ENCODE peak calls at places on chromosomes 5 and 9, in nine cellular contexts. One of them, this sample, is unnamed.

GRCh38 chr9:98774746-98775145 is 21.6 kb downstream of the ANKS6 start:
- DNase-seq in lower lobe of right lung: no peak
- DNase-seq in GM12865: no peak
- DNase-seq in AG09309: no peak
- DNase-seq in A673: no peak
- DNase-seq in Peyer's patch: no peak
- DNase-seq in hepatocyte: no peak
- DNase-seq in heart right ventricle: no peak
- DNase-seq in cardiac fibroblast: peak; percentile 16
- DNase-seq in this sample: peak; percentile 43

GRCh38 chr5:2038337-2039179 is 155.8 kb upstream of the IRX4 start:
- DNase-seq in heart right ventricle: peak; percentile 24
- DNase-seq in hepatocyte: peak; percentile 81
- DNase-seq in lower lobe of right lung: peak; percentile 79
- DNase-seq in cardiac fibroblast: peak; percentile 46
- DNase-seq in A673: peak; percentile 31
- DNase-seq in Peyer's patch: peak; percentile 21
- DNase-seq in AG09309: no peak
- DNase-seq in GM12865: peak; percentile 57
- DNase-seq in this sample: peak; percentile 50

GRCh38 chr9:35191105-35191504 is 29.3 kb downstream of the UNC13B start:
- DNase-seq in lower lobe of right lung: no peak
- DNase-seq in GM12865: no peak
- DNase-seq in hepatocyte: no peak
- DNase-seq in AG09309: no peak
- DNase-seq in heart right ventricle: no peak
- DNase-seq in cardiac fibroblast: no peak
- DNase-seq in A673: no peak
- DNase-seq in Peyer's patch: no peak
- DNase-seq in this sample: no peak

GRCh38 chr5:137233726-137234125 is 265.4 kb downstream of the SPOCK1 start:
- DNase-seq in cardiac fibroblast: no peak
- DNase-seq in AG09309: no peak
- DNase-seq in hepatocyte: no peak
- DNase-seq in A673: no peak
- DNase-seq in GM12865: no peak
- DNase-seq in Peyer's patch: no peak
- DNase-seq in lower lobe of right lung: no peak
- DNase-seq in heart right ventricle: no peak
- DNase-seq in this sample: no peak

GRCh38 chr5:116145416-116145815 is 60.6 kb downstream of the COMMD10 start:
- DNase-seq in Peyer's patch: no peak
- DNase-seq in AG09309: no peak
- DNase-seq in cardiac fibroblast: no peak
- DNase-seq in GM12865: no peak
- DNase-seq in A673: no peak
- DNase-seq in heart right ventricle: no peak
- DNase-seq in lower lobe of right lung: no peak
- DNase-seq in hepatocyte: no peak
- DNase-seq in this sample: no peak

GRCh38 chr9:34499101-34499500 is 23.7 kb downstream of the ENHO start:
- DNase-seq in AG09309: no peak
- DNase-seq in Peyer's patch: no peak
- DNase-seq in cardiac fibroblast: no peak
- DNase-seq in lower lobe of right lung: no peak
- DNase-seq in GM12865: no peak
- DNase-seq in A673: no peak
- DNase-seq in heart right ventricle: no peak
- DNase-seq in hepatocyte: no peak
- DNase-seq in this sample: no peak

GRCh38 chr5:43041669-43042175 is 1.6 kb upstream of the ANXA2R start:
- DNase-seq in hepatocyte: peak; percentile 73
- DNase-seq in AG09309: no peak
- DNase-seq in GM12865: peak; percentile 81
- DNase-seq in heart right ventricle: peak; percentile 69
- DNase-seq in lower lobe of right lung: peak; percentile 79
- DNase-seq in Peyer's patch: peak; percentile 65
- DNase-seq in A673: peak; percentile 82
- DNase-seq in cardiac fibroblast: peak; percentile 86
- DNase-seq in this sample: peak; percentile 89

GRCh38 chr5:176413255-176413565 is 3.1 kb downstream of the CLTB start:
- DNase-seq in cardiac fibroblast: peak; percentile 48
- DNase-seq in AG09309: no peak
- DNase-seq in heart right ventricle: no peak
- DNase-seq in lower lobe of right lung: no peak
- DNase-seq in A673: no peak
- DNase-seq in hepatocyte: no peak
- DNase-seq in Peyer's patch: no peak
- DNase-seq in GM12865: no peak
- DNase-seq in this sample: peak; percentile 76

GRCh38 chr5:52987711-52988329 is 1.3 kb upstream of the ITGA2 start:
- DNase-seq in GM12865: no peak
- DNase-seq in Peyer's patch: no peak
- DNase-seq in lower lobe of right lung: no peak
- DNase-seq in A673: no peak
- DNase-seq in cardiac fibroblast: peak; percentile 27
- DNase-seq in heart right ventricle: no peak
- DNase-seq in hepatocyte: peak; percentile 69
- DNase-seq in AG09309: no peak
- DNase-seq in this sample: peak; percentile 35

GRCh38 chr5:150631326-150631701 is 9.1 kb upstream of the SYNPO start:
- DNase-seq in lower lobe of right lung: no peak
- DNase-seq in cardiac fibroblast: no peak
- DNase-seq in hepatocyte: no peak
- DNase-seq in A673: no peak
- DNase-seq in heart right ventricle: no peak
- DNase-seq in GM12865: no peak
- DNase-seq in Peyer's patch: no peak
- DNase-seq in AG09309: no peak
- DNase-seq in this sample: no peak

GRCh38 chr9:35696520-35697215 is 6.9 kb upstream of the TPM2 start:
- DNase-seq in heart right ventricle: peak; percentile 47
- DNase-seq in cardiac fibroblast: peak; percentile 62
- DNase-seq in hepatocyte: peak; percentile 74
- DNase-seq in A673: peak; percentile 45
- DNase-seq in AG09309: no peak
- DNase-seq in GM12865: peak; percentile 75
- DNase-seq in lower lobe of right lung: peak; percentile 61
- DNase-seq in Peyer's patch: peak; percentile 65
- DNase-seq in this sample: peak; percentile 70

GRCh38 chr9:32427111-32427873 is 42.8 kb downstream of the ACO1 start:
- DNase-seq in A673: no peak
- DNase-seq in GM12865: no peak
- DNase-seq in lower lobe of right lung: no peak
- DNase-seq in Peyer's patch: no peak
- DNase-seq in cardiac fibroblast: peak; percentile 51
- DNase-seq in hepatocyte: peak; percentile 31
- DNase-seq in AG09309: no peak
- DNase-seq in heart right ventricle: no peak
- DNase-seq in this sample: peak; percentile 53

GRCh38 chr5:17374973-17375844 is 122.8 kb upstream of the TAF11L2 start:
- DNase-seq in A673: no peak
- DNase-seq in AG09309: no peak
- DNase-seq in heart right ventricle: no peak
- DNase-seq in cardiac fibroblast: peak; percentile 16
- DNase-seq in lower lobe of right lung: no peak
- DNase-seq in Peyer's patch: no peak
- DNase-seq in hepatocyte: peak; percentile 66
- DNase-seq in GM12865: no peak
- DNase-seq in this sample: no peak

GRCh38 chr9:87063883-87064282 is 116.6 kb upstream of the GAS1 start:
- DNase-seq in heart right ventricle: no peak
- DNase-seq in cardiac fibroblast: peak; percentile 88
- DNase-seq in GM12865: no peak
- DNase-seq in Peyer's patch: no peak
- DNase-seq in lower lobe of right lung: no peak
- DNase-seq in AG09309: peak; percentile 73
- DNase-seq in A673: no peak
- DNase-seq in hepatocyte: no peak
- DNase-seq in this sample: peak; percentile 76

GRCh38 chr9:113011911-113012381 is at the start of gene ZNF883:
- DNase-seq in heart right ventricle: peak; percentile 61
- DNase-seq in A673: peak; percentile 78
- DNase-seq in GM12865: no peak
- DNase-seq in lower lobe of right lung: peak; percentile 65
- DNase-seq in AG09309: no peak
- DNase-seq in hepatocyte: peak; percentile 72
- DNase-seq in Peyer's patch: no peak
- DNase-seq in cardiac fibroblast: peak; percentile 84
- DNase-seq in this sample: peak; percentile 60

DNA sequence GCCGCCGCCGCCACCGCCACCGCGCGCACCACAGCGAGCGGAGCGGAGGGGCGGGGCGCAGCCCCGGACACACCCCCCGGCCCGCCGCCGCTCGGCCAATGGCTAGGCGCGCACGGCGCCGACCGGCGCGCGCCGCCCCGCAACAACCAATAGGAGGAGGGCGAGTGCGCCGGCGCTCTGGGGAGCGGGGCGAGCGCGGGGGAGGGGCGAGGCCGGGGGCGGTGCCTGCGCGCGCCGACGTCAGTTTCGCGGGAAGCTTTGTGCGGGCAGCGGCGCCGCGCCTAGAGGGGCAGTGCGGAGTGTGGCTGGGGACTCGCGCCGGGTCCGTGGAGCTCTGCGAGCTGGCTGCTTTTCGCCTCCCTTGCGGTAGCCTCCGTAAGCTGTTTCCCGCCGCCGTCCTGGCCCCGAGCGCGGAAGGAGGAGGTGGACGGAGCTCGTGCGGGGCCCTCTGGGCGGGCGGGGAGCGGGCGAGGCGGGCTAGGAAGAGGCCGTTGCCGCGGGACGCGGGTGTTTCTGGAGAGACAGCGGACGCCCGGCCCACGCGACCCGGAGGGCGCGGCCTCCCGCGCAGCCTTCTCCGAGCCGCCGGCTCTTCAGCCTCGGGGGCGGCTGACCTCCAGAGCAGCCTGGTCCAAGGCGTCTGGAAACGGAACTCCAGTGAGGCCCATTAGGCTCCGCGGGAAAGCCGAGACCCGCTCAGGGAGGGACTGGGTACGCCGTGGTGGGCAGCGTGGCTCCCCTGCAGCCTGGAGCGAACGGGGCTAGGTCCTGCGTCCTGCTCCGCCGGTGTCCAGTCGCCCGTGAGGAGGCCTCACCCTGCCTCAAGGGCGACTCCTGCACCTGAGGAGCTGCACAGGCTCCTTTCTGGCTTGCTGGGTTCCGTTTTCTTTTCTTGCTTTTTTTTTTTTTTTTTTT is at the start of gene ZMYND19:
- DNase-seq in A673: peak; percentile 93
- DNase-seq in lower lobe of right lung: peak; percentile 90
- DNase-seq in cardiac fibroblast: peak; percentile 90
- DNase-seq in heart right ventricle: peak; percentile 87
- DNase-seq in Peyer's patch: peak; percentile 82
- DNase-seq in AG09309: no peak
- DNase-seq in GM12865: peak; percentile 93
- DNase-seq in hepatocyte: peak; percentile 97
- DNase-seq in this sample: peak; percentile 96
- H3K4me3 ChIP-seq in A673: peak within 1 kb of the TSS; percentile 94
- H3K4me3 ChIP-seq in lower lobe of right lung: peak within 1 kb of the TSS; percentile 91
- H3K4me3 ChIP-seq in cardiac fibroblast: peak within 1 kb of the TSS; percentile 65
- H3K4me3 ChIP-seq in heart right ventricle: peak within 1 kb of the TSS; percentile 82
- H3K4me3 ChIP-seq in Peyer's patch: peak within 1 kb of the TSS; percentile 85
- H3K4me3 ChIP-seq in AG09309: peak within 1 kb of the TSS; percentile 75
- H3K4me3 ChIP-seq in GM12865: peak within 1 kb of the TSS; percentile 79
- H3K4me3 ChIP-seq in hepatocyte: peak within 1 kb of the TSS; percentile 92
- H3K4me3 ChIP-seq in this sample: peak within 1 kb of the TSS; percentile 76

DNA sequence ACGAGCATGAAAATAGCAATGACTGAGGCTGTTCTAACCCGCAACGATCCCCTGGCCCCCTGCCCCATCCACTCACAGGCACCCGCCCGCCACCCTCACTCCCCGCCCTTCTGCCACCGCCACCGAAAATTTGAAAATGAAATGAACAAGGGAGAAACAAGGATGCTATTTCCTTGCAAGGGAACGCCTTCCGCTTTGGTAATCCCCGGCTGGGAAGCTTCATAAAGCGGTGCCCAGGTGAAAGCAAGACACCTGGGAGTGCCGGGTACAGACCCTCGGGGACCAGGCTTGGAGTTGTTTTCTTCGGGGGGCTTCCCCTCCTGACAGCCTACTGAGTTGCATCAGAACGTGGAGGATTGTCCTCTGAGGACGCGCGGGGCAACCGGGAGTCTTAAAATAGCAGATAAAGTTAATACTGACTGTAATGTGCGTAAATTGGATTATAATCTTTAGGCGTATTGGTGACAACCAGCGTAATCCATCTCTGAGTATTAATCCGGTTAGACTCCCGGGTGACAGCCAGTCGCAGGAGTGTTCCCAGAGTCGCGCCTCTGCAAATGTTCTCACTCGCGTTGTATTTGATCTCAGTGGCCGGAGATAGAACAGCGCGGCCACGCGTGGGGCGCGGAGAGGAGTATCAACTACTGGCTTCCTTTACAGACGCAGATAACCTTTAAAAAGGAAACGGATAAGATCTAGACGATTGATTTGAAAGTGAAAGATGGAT is 885 bp upstream of the MLLT3 start:
- DNase-seq in heart right ventricle: peak; percentile 19
- DNase-seq in Peyer's patch: peak; percentile 59
- DNase-seq in AG09309: no peak
- DNase-seq in A673: peak; percentile 47
- DNase-seq in lower lobe of right lung: peak; percentile 58
- DNase-seq in hepatocyte: peak; percentile 26
- DNase-seq in GM12865: peak; percentile 69
- DNase-seq in cardiac fibroblast: peak; percentile 12
- DNase-seq in this sample: peak; percentile 55
- TF ChIP-seq CTCF in heart right ventricle: no peak
- TF ChIP-seq CTCF in Peyer's patch: no peak
- TF ChIP-seq CTCF in AG09309: no peak
- TF ChIP-seq CTCF in A673: no peak
- TF ChIP-seq CTCF in lower lobe of right lung: no peak
- TF ChIP-seq CTCF in hepatocyte: no peak
- TF ChIP-seq CTCF in GM12865: no peak
- TF ChIP-seq CTCF in cardiac fibroblast: no peak
- TF ChIP-seq CTCF in this sample: no peak

DNA sequence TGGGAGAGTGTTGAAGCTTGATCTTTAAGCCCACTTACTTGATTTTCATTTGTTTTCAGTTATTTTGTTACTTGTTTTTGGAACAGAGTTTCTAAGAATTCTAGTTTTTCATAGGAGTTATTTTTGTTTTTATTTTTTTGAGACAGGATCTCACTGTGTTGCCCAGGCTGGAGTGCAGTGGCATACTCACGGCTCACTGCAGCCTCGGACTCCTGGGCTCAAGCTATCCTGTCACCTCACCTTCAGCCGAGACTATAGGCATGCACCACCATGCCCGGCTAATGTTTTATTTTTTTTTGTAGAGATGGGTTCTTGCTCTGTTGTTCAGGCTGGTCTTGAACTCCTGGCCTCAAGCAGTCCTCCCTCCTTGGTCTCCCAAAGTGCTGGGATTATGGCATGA is 6.3 kb downstream of the ERBIN start:
- DNase-seq in AG09309: no peak
- DNase-seq in GM12865: no peak
- DNase-seq in lower lobe of right lung: no peak
- DNase-seq in Peyer's patch: no peak
- DNase-seq in hepatocyte: no peak
- DNase-seq in A673: no peak
- DNase-seq in cardiac fibroblast: no peak
- DNase-seq in heart right ventricle: no peak
- DNase-seq in this sample: no peak
- H3K4me3 ChIP-seq in AG09309: no peak overlapping the region
- H3K4me3 ChIP-seq in GM12865: no peak overlapping the region
- H3K4me3 ChIP-seq in lower lobe of right lung: no peak overlapping the region
- H3K4me3 ChIP-seq in Peyer's patch: no peak overlapping the region
- H3K4me3 ChIP-seq in hepatocyte: no peak overlapping the region
- H3K4me3 ChIP-seq in A673: no peak overlapping the region
- H3K4me3 ChIP-seq in cardiac fibroblast: no peak overlapping the region
- H3K4me3 ChIP-seq in heart right ventricle: no peak overlapping the region
- H3K4me3 ChIP-seq in this sample: no peak overlapping the region

GRCh38 chr9:124766815-124767554 is 4.1 kb downstream of the NR6A1 start:
- DNase-seq in hepatocyte: no peak
- DNase-seq in Peyer's patch: no peak
- DNase-seq in cardiac fibroblast: no peak
- DNase-seq in lower lobe of right lung: no peak
- DNase-seq in heart right ventricle: no peak
- DNase-seq in GM12865: peak; percentile 33
- DNase-seq in A673: peak; percentile 35
- DNase-seq in AG09309: no peak
- DNase-seq in this sample: no peak
- TF ChIP-seq CTCF in hepatocyte: no peak
- TF ChIP-seq CTCF in Peyer's patch: no peak
- TF ChIP-seq CTCF in cardiac fibroblast: peak; percentile 18
- TF ChIP-seq CTCF in lower lobe of right lung: no peak
- TF ChIP-seq CTCF in heart right ventricle: no peak
- TF ChIP-seq CTCF in GM12865: peak; percentile 23
- TF ChIP-seq CTCF in A673: peak; percentile 41
- TF ChIP-seq CTCF in AG09309: no peak
- TF ChIP-seq CTCF in this sample: no peak